ENCODE peak calls at places on chromosomes 13 and 19, in eight cellular contexts. N is B cell; P is CD4-positive, alpha-beta T cell; T is cardiac muscle cell; B is WTC11; W is GM12864; G is progenitor cell of endocrine pancreas; V is body of pancreas. A is an unnamed sample.

GRCh38 chr13:23715092-23715761 is 145.0 kb downstream of the TNFRSF19 start:
- DNase-seq in W (no peak), B (no peak), V (no peak), G (no peak), N (no peak), P (no peak), T (no peak), A (no peak)

GRCh38 chr13:108214511-108215383 is 589 bp downstream of the LIG4 start:
- DNase-seq in N (no peak), G (no peak), W (no peak), T (no peak), B (peak), P (no peak), V (peak), A (no peak)

GRCh38 chr19:16252459-16253205 is 54.9 kb downstream of the AP1M1 start:
- DNase-seq in V (no peak), P (no peak), W (no peak), G (no peak), N (peak), T (no peak), B (no peak), A (no peak)

GRCh38 chr13:98657506-98658085 is 80.7 kb upstream of the STK24 start:
- DNase-seq in T (no peak), G (no peak), B (no peak), P (no peak), N (no peak), W (no peak), V (no peak), A (no peak)

GRCh38 chr13:94198666-94199065 is 280.8 kb downstream of the DCT start:
- DNase-seq in P (no peak), V (no peak), N (no peak), B (no peak), G (no peak), T (peak), W (no peak), A (no peak)

GRCh38 chr13:94233401-94233800 is 246.1 kb downstream of the DCT start:
- DNase-seq in B (no peak), T (peak), P (no peak), V (no peak), G (no peak), W (no peak), N (no peak), A (no peak)

GRCh38 chr13:95588721-95589120 is 36.2 kb downstream of the CLDN10 start:
- DNase-seq in P (no peak), W (no peak), N (no peak), G (no peak), B (no peak), V (no peak), T (peak), A (no peak)

GRCh38 chr13:34349091-34349722 is 531.3 kb downstream of the RFC3 start:
- DNase-seq in W (no peak), N (no peak), V (peak), P (no peak), G (no peak), T (peak), B (no peak), A (peak)

GRCh38 chr13:110993788-110994187 is 78.9 kb upstream of the ANKRD10 start:
- DNase-seq in P (no peak), V (no peak), N (no peak), W (no peak), B (peak), G (no peak), T (no peak), A (no peak)

GRCh38 chr19:44795398-44795987 is 13.4 kb upstream of the BCAM start:
- DNase-seq in V (no peak), P (no peak), T (no peak), G (no peak), W (no peak), B (no peak), N (no peak), A (no peak)

GRCh38 chr13:98004107-98004506 is 50.6 kb downstream of the IPO5 start:
- DNase-seq in G (no peak), T (peak), N (no peak), V (no peak), W (no peak), B (no peak), P (no peak), A (no peak)

GRCh38 chr13:110326263-110326904 is 19.3 kb downstream of the COL4A2 start:
- DNase-seq in V (no peak), N (no peak), T (no peak), B (no peak), G (no peak), P (no peak), W (no peak), A (no peak)

GRCh38 chr13:76632388-76633044 is 253.7 kb downstream of the KCTD12 start:
- DNase-seq in W (no peak), G (peak), P (no peak), B (peak), N (no peak), T (peak), V (no peak), A (no peak)
- TF ChIP-seq CTCF in W (no peak), G (no peak), P (no peak), B (no peak), N (no peak), T (no peak), V (no peak), A (no peak)

DNA sequence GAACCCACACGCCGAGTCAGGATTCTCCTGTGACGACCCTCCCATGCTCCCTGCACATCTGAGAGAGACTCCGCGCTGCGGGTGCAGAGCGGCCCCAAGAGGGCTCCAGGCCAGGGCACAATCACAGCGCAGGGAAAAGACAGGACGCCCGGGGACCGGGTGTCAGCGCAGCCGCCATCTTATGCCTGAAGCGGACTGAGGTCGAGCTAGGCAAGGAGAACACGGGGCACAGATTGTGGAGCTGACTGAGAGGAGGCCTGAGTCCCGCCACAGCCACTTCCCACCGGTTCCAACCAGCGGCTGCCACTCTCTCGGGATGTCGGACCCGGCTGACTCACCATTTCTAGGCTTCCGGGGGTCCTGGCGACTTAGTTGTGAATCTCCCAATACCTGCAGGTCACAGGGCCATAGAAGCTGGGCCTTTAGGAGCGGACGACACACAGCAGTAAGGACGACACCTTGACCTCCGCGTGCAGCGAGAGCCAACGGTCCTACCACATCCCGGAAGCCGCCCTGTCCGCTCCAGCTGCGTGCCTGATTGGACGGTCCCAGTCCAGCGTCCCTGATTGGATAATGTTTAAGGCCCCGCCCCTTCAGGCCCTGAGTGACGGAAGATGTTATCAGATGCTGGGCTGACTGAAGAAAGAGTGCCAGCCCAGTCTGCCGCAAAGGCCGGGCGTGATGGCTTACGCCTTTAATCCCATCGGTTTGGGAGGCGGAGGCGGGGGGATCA is at the start of gene ZNF728:
- DNase-seq in P (no peak), G (no peak), W (no peak), N (no peak), T (peak), V (peak), B (no peak), A (no peak)
- TF ChIP-seq CTCF in P (no peak), G (no peak), W (no peak), N (no peak), T (no peak), V (no peak), B (no peak), A (no peak)

DNA sequence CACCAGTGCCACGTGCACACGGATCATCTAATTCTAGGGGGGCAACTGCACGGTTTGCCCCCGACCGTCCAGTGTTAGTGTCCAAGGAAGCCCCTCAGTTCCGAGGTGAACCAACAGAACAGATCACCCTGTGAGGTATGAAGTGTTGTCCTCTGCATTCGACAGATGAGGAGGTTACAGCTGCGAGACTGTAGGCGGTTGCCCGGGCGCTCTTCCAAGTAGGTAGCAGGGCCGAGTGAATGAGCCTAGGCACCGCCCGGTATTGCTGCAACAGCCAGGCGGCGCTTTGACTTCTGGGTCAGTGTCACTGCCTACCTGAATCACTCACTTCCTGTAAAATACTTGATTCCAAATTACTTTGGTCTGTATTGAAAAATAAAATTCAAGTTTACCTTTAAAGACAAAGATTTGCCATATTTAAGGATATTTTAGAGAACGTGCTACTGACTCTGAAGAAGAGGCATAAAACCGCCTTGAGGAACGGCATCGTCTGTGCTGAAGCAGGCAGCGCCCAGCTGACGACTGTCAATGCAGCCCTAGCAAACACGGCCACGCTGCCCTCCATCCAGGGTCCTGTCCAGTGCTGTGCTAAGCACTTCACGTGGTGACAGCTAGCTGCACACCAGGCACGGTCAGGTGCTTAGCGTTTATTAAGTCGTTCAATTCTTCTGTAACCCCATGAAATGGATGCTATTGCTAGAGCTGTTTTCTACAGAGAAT is 19.3 kb upstream of the RASA3 start:
- DNase-seq in W (no peak), G (no peak), P (peak), B (no peak), N (no peak), V (peak), T (peak), A (peak)
- TF ChIP-seq CTCF in W (no peak), G (no peak), P (no peak), B (no peak), N (no peak), V (no peak), T (peak), A (no peak)

GRCh38 chr19:3382460-3383100 is 16.2 kb downstream of the NFIC start:
- DNase-seq in B (no peak), P (no peak), W (no peak), N (no peak), T (no peak), G (no peak), V (no peak), A (no peak)

GRCh38 chr19:3378352-3379146 is 12.2 kb downstream of the NFIC start:
- DNase-seq in B (no peak), W (no peak), G (no peak), V (no peak), T (no peak), N (no peak), P (no peak), A (no peak)

GRCh38 chr19:3383121-3383722 is 16.8 kb downstream of the NFIC start:
- DNase-seq in G (no peak), V (no peak), T (no peak), N (peak), W (no peak), B (no peak), P (no peak), A (no peak)

GRCh38 chr19:3381701-3382372 is 15.5 kb downstream of the NFIC start:
- DNase-seq in W (no peak), V (no peak), P (no peak), T (no peak), N (no peak), B (no peak), G (no peak), A (no peak)

GRCh38 chr19:3380829-3381228 is 14.4 kb downstream of the NFIC start:
- DNase-seq in G (no peak), W (no peak), P (no peak), B (no peak), N (no peak), V (peak), T (no peak), A (no peak)
- TF ChIP-seq CTCF in G (no peak), W (no peak), P (no peak), B (no peak), N (no peak), V (no peak), T (no peak), A (no peak)

A was measured in Calu3.